ENCODE peak calls at places on chromosomes 4 and X, in seven cellular contexts. U, Z, A, D, X, S and V are unnamed samples.

GRCh38 chr4:95362906-95363578 is 185.7 kb downstream of the UNC5C start:
- DNase-seq in X (no peak), S (no peak), D (no peak), Z (no peak), U (no peak), A (peak; percentile 18), V (no peak)

GRCh38 chr4:19725130-19725529 is 526.6 kb upstream of the SLIT2 start:
- DNase-seq in U (no peak), D (no peak), A (no peak), Z (no peak), X (no peak), S (no peak), V (no peak)

GRCh38 chr4:87555751-87556619 is 26.8 kb upstream of the SPARCL1 start:
- DNase-seq in U (no peak), S (no peak), X (no peak), D (no peak), Z (no peak), A (peak; percentile 76), V (no peak)

GRCh38 chr4:80017125-80017854 is 55.7 kb downstream of the ANTXR2 start:
- DNase-seq in X (no peak), S (no peak), U (no peak), Z (no peak), A (no peak), D (no peak), V (no peak)

GRCh38 chrX:137574784-137575298 is 8.9 kb downstream of the ZIC3 start:
- DNase-seq in A (no peak), D (no peak), Z (no peak), S (no peak), X (no peak), U (no peak), V (no peak)

GRCh38 chr4:170698334-170698733 is 608.6 kb upstream of the AADAT start:
- DNase-seq in X (no peak), D (no peak), A (no peak), S (no peak), Z (no peak), U (no peak), V (no peak)

GRCh38 chr4:95560791-95561190 is 12.0 kb upstream of the UNC5C start:
- DNase-seq in S (no peak), U (no peak), X (no peak), Z (no peak), A (no peak), D (no peak), V (no peak)

GRCh38 chr4:147730333-147730732 is 1.6 kb upstream of the ARHGAP10 start:
- DNase-seq in U (no peak), X (no peak), S (no peak), Z (no peak), A (no peak), D (no peak), V (no peak)

GRCh38 chr4:160318567-160319220 is 1215.8 kb downstream of the RAPGEF2 start:
- DNase-seq in X (no peak), D (no peak), Z (no peak), A (peak; percentile 82), U (no peak), S (no peak), V (no peak)

GRCh38 chr4:168633071-168633470 is 136.2 kb downstream of the PALLD start:
- DNase-seq in Z (no peak), U (no peak), A (no peak), X (no peak), S (no peak), D (no peak), V (no peak)
- H3K4me3 ChIP-seq in Z (no peak overlapping the region), U (no peak overlapping the region), A (peak overlapping the region; percentile 58), X (peak overlapping the region; percentile 56), S (no peak overlapping the region), D (peak overlapping the region; percentile 65), V (no peak overlapping the region)

DNA sequence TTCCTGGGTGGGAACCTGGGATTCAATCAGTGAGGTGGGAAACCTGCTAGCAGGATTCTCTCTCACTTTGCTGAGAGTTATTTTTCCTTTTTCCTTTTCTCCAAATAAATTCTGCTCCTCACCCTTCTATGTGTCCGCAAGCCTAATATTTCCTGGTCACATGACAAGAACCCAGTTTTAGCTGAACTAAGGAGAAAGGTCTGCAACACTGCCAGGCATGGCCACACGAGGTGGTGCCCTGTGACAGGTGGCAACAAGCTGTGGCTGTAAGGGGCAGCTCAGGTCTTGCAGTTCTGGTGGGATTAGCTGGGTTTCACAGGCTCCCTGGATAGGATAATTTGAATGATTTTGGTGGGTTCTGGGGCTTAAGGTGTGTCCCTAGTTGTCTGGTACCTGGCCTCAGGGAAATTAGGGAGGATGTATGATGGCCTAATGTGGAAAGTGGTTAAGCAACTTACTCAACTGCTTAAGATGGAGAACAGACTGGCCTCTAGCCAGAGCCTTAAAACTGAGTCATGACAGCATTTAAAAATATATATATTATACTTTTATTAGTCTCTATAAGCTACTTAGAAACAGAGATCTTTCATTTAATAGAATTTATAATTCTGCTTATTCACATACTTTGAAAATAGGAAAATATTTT is 215.0 kb downstream of the IL15 start:
- DNase-seq in D (no peak), S (no peak), Z (no peak), A (no peak), X (no peak), U (no peak), V (no peak)
- H3K27ac ChIP-seq in D (no peak overlapping the region), S (peak overlapping the region; percentile 31), Z (no peak overlapping the region), A (peak overlapping the region; percentile 69), X (no peak overlapping the region), U (no peak overlapping the region), V (no peak overlapping the region)

DNA sequence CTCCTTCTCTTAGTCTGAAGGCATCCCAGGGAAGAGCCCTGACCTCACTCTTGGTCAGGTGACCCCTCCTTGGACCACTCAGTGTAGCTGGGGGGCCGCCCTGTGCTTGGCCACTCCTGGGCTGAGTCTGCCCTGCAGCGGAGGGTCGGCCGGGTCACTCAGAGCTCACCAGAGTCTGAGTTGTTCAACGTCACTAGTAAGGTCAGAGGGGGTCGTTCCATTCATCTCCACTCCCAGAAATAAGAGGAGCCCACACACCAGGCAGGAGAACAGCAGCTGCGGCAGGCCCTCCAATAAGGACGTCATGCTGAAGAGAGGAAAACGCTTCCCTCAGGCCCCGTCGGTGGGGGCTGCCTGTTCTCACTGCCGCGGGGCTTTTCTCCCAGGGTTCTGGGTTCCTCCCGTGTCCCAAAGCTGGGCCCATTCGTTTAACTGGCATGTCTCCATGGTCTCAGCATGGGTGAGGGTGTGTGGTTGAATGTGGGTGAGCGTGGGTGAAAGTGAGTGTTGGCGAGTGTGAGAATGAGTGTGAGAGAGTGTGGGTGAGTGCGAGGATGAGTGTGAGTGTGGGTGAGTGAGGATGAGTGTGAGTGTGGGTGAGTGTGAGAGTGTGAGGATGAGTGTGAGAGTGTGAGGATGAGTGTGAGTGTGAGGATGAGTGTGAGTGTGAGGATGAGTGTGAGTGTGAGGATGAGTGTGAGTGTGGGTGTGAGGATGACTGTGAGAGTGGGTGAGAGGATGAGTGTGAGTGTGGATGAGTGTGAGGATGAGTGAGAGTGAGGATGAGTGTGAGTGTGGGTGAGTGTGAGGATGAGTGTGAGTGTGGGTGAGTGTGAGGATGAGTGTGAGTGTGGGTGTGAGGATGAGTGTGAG is 47.7 kb downstream of the ING2 start:
- DNase-seq in Z (no peak), X (no peak), S (no peak), D (no peak), U (no peak), A (no peak), V (no peak)
- TF ChIP-seq POLR2A in Z (no peak), X (no peak), S (no peak), D (no peak), U (no peak), A (no peak), V (no peak)

GRCh38 chrX:118724775-118725174 is 2.6 kb upstream of the IL13RA1 start:
- DNase-seq in D (no peak), X (no peak), Z (no peak), U (no peak), A (peak; percentile 45), S (no peak), V (no peak)

GRCh38 chrX:118730500-118731247 is 3.3 kb downstream of the IL13RA1 start:
- DNase-seq in D (no peak), Z (no peak), X (no peak), A (no peak), S (no peak), U (no peak), V (no peak)

GRCh38 chrX:118726887-118727685 is at the start of gene IL13RA1:
- DNase-seq in X (peak; percentile 75), A (peak; percentile 89), S (peak; percentile 84), D (peak; percentile 90), Z (peak; percentile 86), U (peak; percentile 58), V (no peak)

GRCh38 chrX:118729043-118729652 is 1.7 kb downstream of the IL13RA1 start:
- DNase-seq in A (no peak), S (no peak), X (no peak), D (no peak), Z (no peak), U (no peak), V (no peak)

GRCh38 chrX:118727686-118728339 is 407 bp downstream of the IL13RA1 start:
- DNase-seq in Z (peak; percentile 43), A (peak; percentile 22), U (no peak), D (no peak), X (no peak), S (peak; percentile 71), V (no peak)
- H3K4me3 ChIP-seq in Z (peak overlapping the region; percentile 59), A (peak overlapping the region; percentile 94), U (peak overlapping the region; percentile 50), D (peak overlapping the region; percentile 82), X (peak overlapping the region; percentile 80), S (peak overlapping the region; percentile 61), V (peak overlapping the region; percentile 81)